ENCODE peak calls at places on chromosomes 13 and 19, in ten cellular contexts. I is SW480; R is epithelial cell of esophagus; J is skeletal muscle cell; U is PC-9; N is bronchial epithelial cell; S is activated CD4-positive, alpha-beta T cell treated with anti-CD3 and anti-CD28 coated beads, Interleukin-2, amount 50 U/mL, for 24 hours; W is foreskin fibroblast; C is mesendoderm; A is RWPE1. X is an unnamed sample.

GRCh38 chr19:20077791-20078463 is at the start of gene ZNF90:
- DNase-seq in S (peak; percentile 85), C (peak; percentile 99), N (peak; percentile 90), I (no peak), A (peak; percentile 75), R (peak; percentile 98), U (peak; percentile 81), W (peak; percentile 97), J (peak; percentile 85), X (no peak)

GRCh38 chr13:113981201-113981605 is 7.3 kb upstream of the C13orf46 start:
- DNase-seq in R (peak; percentile 88), W (no peak), U (peak; percentile 98), N (peak; percentile 47), I (peak; percentile 53), C (no peak), S (no peak), A (peak; percentile 59), J (no peak), X (no peak)

GRCh38 chr19:51440846-51441409 is 17.3 kb downstream of the SIGLEC8 start:
- DNase-seq in R (no peak), C (no peak), N (no peak), J (no peak), U (no peak), I (peak; percentile 36), S (peak; percentile 70), A (no peak), W (no peak), X (peak; percentile 56)

GRCh38 chr19:19315444-19315843 is 4.9 kb downstream of the SUGP1 start:
- DNase-seq in A (no peak), U (no peak), I (no peak), W (no peak), C (peak; percentile 23), R (no peak), N (no peak), S (no peak), J (no peak), X (no peak)

GRCh38 chr19:4647676-4648644 is 8.6 kb downstream of the TNFAIP8L1 start:
- DNase-seq in U (no peak), A (no peak), J (no peak), R (no peak), S (no peak), N (no peak), C (peak; percentile 52), W (no peak), I (no peak), X (no peak)

GRCh38 chr13:27022571-27023311 is 148.9 kb downstream of the USP12 start:
- DNase-seq in C (peak; percentile 46), N (peak; percentile 70), A (no peak), J (no peak), U (peak; percentile 34), I (no peak), S (no peak), W (peak; percentile 60), R (peak; percentile 55), X (no peak)

GRCh38 chr13:66835040-66835628 is 395.0 kb downstream of the PCDH9 start:
- DNase-seq in U (no peak), S (no peak), N (no peak), R (no peak), J (peak; percentile 40), W (no peak), A (no peak), C (peak; percentile 5), I (no peak), X (no peak)

GRCh38 chr13:32446778-32447465 is 19.0 kb upstream of the N4BP2L1 start:
- DNase-seq in J (no peak), S (no peak), I (no peak), C (peak; percentile 42), R (no peak), A (no peak), N (no peak), U (no peak), W (no peak), X (no peak)

GRCh38 chr13:24632382-24633121 is 47.7 kb upstream of the ATP12A start:
- DNase-seq in N (peak; percentile 50), J (no peak), C (no peak), U (no peak), A (no peak), S (no peak), R (peak; percentile 51), I (no peak), W (no peak), X (no peak)

GRCh38 chr13:57631607-57632275 is at the start of gene PCDH17:
- DNase-seq in A (peak; percentile 37), J (no peak), R (no peak), W (peak; percentile 9), N (no peak), S (no peak), I (no peak), U (no peak), C (peak; percentile 93), X (no peak)

GRCh38 chr19:55173717-55174409 is 6.2 kb downstream of the SYT5 start:
- DNase-seq in U (peak; percentile 96), I (peak; percentile 77), J (no peak), S (no peak), N (peak; percentile 35), W (peak; percentile 95), A (peak; percentile 89), R (peak; percentile 80), C (peak; percentile 89), X (no peak)

GRCh38 chr19:51246153-51246552 is 4.7 kb upstream of the SIGLECL1 start:
- DNase-seq in R (no peak), S (no peak), C (no peak), U (no peak), W (no peak), J (no peak), I (peak; percentile 78), N (no peak), A (no peak), X (no peak)

GRCh38 chr19:873084-874019 is 13.9 kb downstream of the CFD start:
- DNase-seq in A (peak; percentile 76), I (peak; percentile 58), C (peak; percentile 74), S (peak; percentile 40), U (peak; percentile 51), R (peak; percentile 43), N (peak; percentile 52), J (no peak), W (peak; percentile 75), X (peak; percentile 34)

GRCh38 chr13:36259361-36260137 is 38.1 kb downstream of the CCDC169 start:
- DNase-seq in A (no peak), J (no peak), C (no peak), R (no peak), N (no peak), W (no peak), I (no peak), S (no peak), U (no peak), X (no peak)

GRCh38 chr19:931860-932646 is 6.2 kb downstream of the ARID3A start:
- DNase-seq in W (no peak), J (no peak), A (no peak), I (no peak), U (no peak), R (no peak), S (no peak), C (no peak), N (no peak), X (no peak)

GRCh38 chr13:48641404-48641803 is 12.3 kb upstream of the CYSLTR2 start:
- DNase-seq in C (no peak), N (no peak), U (no peak), S (no peak), I (no peak), J (no peak), W (no peak), R (no peak), A (no peak), X (no peak)

GRCh38 chr13:64289702-64290101 is 2874.1 kb upstream of the PCDH20 start:
- DNase-seq in C (peak; percentile 33), S (no peak), U (no peak), I (no peak), N (no peak), W (no peak), A (no peak), J (no peak), R (no peak), X (no peak)

GRCh38 chr13:33606692-33607091 is 211.3 kb upstream of the RFC3 start:
- DNase-seq in I (no peak), R (peak; percentile 13), W (peak; percentile 43), U (no peak), C (peak; percentile 60), A (peak; percentile 9), N (no peak), J (no peak), S (no peak), X (no peak)

GRCh38 chr13:51912511-51913225 is 50.9 kb downstream of the CCDC70 start:
- DNase-seq in U (no peak), W (no peak), R (no peak), J (no peak), A (no peak), S (no peak), I (no peak), N (no peak), C (no peak), X (no peak)

GRCh38 chr13:41614671-41615519 is 157.5 kb downstream of the RGCC start:
- DNase-seq in S (no peak), N (no peak), C (peak; percentile 50), A (no peak), R (peak; percentile 60), J (no peak), I (peak; percentile 64), U (no peak), W (peak; percentile 60), X (no peak)

GRCh38 chr19:29040291-29040690 is 172.7 kb downstream of the UQCRFS1 start:
- DNase-seq in N (no peak), R (no peak), I (no peak), U (no peak), C (no peak), S (no peak), A (no peak), W (no peak), J (no peak), X (no peak)

GRCh38 chr13:46031581-46032263 is 20.8 kb downstream of the ZC3H13 start:
- DNase-seq in N (no peak), S (no peak), A (no peak), W (peak; percentile 38), J (no peak), C (no peak), R (no peak), I (no peak), U (no peak), X (no peak)

GRCh38 chr19:29217591-29217990 is 4.6 kb upstream of the UQCRFS1 start:
- DNase-seq in J (no peak), C (no peak), I (no peak), U (no peak), W (no peak), R (no peak), N (no peak), A (no peak), S (no peak), X (no peak)

GRCh38 chr13:79722885-79723445 is 242.0 kb downstream of the NDFIP2 start:
- DNase-seq in U (no peak), N (no peak), I (no peak), R (no peak), J (no peak), C (no peak), A (no peak), W (peak; percentile 26), S (no peak), X (no peak)

GRCh38 chr19:31066385-31066784 is 282.9 kb downstream of the TSHZ3 start:
- DNase-seq in C (peak; percentile 42), I (peak; percentile 82), A (peak; percentile 92), J (peak; percentile 86), W (peak; percentile 66), U (no peak), R (peak; percentile 87), N (peak; percentile 86), S (no peak), X (no peak)

GRCh38 chr13:80237646-80238045 is 103.3 kb downstream of the SPRY2 start:
- DNase-seq in U (no peak), R (no peak), C (no peak), A (no peak), I (no peak), S (no peak), W (peak; percentile 75), N (no peak), J (peak; percentile 22), X (no peak)

GRCh38 chr19:17070421-17070820 is 4.8 kb downstream of the HAUS8 start:
- DNase-seq in I (no peak), A (no peak), R (no peak), W (no peak), J (no peak), C (no peak), U (no peak), S (no peak), N (no peak), X (no peak)

GRCh38 chr13:43363156-43363918 is 340.0 kb downstream of the DNAJC15 start:
- DNase-seq in U (no peak), W (peak; percentile 62), C (no peak), S (no peak), N (no peak), A (no peak), I (no peak), R (no peak), J (peak; percentile 60), X (no peak)

X was measured in NK-92 treated with Interleukin-12 subunit alpha and Interleukin-12 subunit beta, amount 100 ng/mL, for 24 hours.